ENCODE peak calls at places on chromosomes 16 and 17, in four cellular contexts. H, Y, S and A are unnamed samples.

GRCh38 chr16:53821957-53822625 is 118.1 kb downstream of the FTO start:
- DNase-seq in S (no peak), H (no peak), Y (no peak), A (no peak)

GRCh38 chr16:27721548-27722265 is 171.8 kb downstream of the KATNIP start:
- DNase-seq in Y (no peak), H (peak; percentile 77), S (no peak), A (peak; percentile 78)

GRCh38 chr16:12420661-12421209 is 383.0 kb downstream of the CPPED1 start:
- DNase-seq in H (no peak), S (no peak), Y (no peak), A (no peak)

GRCh38 chr17:17035490-17035889 is 6.8 kb upstream of the MPRIP start:
- DNase-seq in Y (no peak), H (no peak), S (no peak), A (no peak)

GRCh38 chr16:46929378-46930332 is 43.8 kb downstream of the DNAJA2 start:
- DNase-seq in S (peak; percentile 43), Y (peak; percentile 76), H (peak; percentile 56), A (peak; percentile 62)

GRCh38 chr16:85917959-85918358 is 19.0 kb downstream of the IRF8 start:
- DNase-seq in H (no peak), S (no peak), Y (no peak), A (no peak)

GRCh38 chr17:35449371-35449931 is 885 bp upstream of the SLFN13 start:
- DNase-seq in Y (no peak), S (no peak), H (peak; percentile 22), A (peak; percentile 45)

GRCh38 chr16:529012-529575 is 1.6 kb downstream of the CAPN15 start:
- DNase-seq in S (no peak), Y (peak; percentile 59), H (no peak), A (no peak)

GRCh38 chr16:57061084-57061905 is 31.1 kb upstream of the CPNE2 start:
- DNase-seq in H (peak; percentile 76), S (no peak), Y (no peak), A (peak; percentile 79)

GRCh38 chr17:36951390-36951789 is 2.6 kb downstream of the AATF start:
- DNase-seq in S (no peak), Y (no peak), H (no peak), A (no peak)

GRCh38 chr17:15279011-15279477 is 13.9 kb upstream of the PMP22 start:
- DNase-seq in S (no peak), Y (no peak), H (no peak), A (no peak)

GRCh38 chr17:44952946-44953475 is 5.4 kb upstream of the KIF18B start:
- DNase-seq in H (no peak), Y (no peak), S (no peak), A (no peak)

GRCh38 chr16:28873543-28874201 is 4.6 kb upstream of the ATP2A1 start:
- DNase-seq in S (peak; percentile 38), Y (no peak), H (no peak), A (no peak)

GRCh38 chr16:11301645-11302513 is 20.7 kb upstream of the PRM1 start:
- DNase-seq in H (no peak), S (no peak), Y (no peak), A (no peak)

GRCh38 chr17:27563532-27563931 is 67.5 kb upstream of the LGALS9 start:
- DNase-seq in Y (no peak), S (no peak), H (no peak), A (no peak)

GRCh38 chr17:79607941-79608728 is 2.7 kb downstream of the RBFOX3 start:
- DNase-seq in H (no peak), Y (no peak), S (no peak), A (no peak)

GRCh38 chr17:44137891-44138709 is 3.6 kb upstream of the HROB start:
- DNase-seq in H (peak; percentile 63), Y (peak; percentile 76), S (no peak), A (peak; percentile 90)

GRCh38 chr17:55454906-55455474 is 33.4 kb upstream of the MMD start:
- DNase-seq in H (no peak), S (no peak), Y (no peak), A (no peak)

GRCh38 chr16:4319454-4319853 is 3.6 kb downstream of the GLIS2 start:
- DNase-seq in S (peak; percentile 35), Y (no peak), H (no peak), A (peak; percentile 62)

GRCh38 chr17:72266099-72266852 is 145.5 kb downstream of the SOX9 start:
- DNase-seq in Y (no peak), H (no peak), S (no peak), A (no peak)

GRCh38 chr17:79544142-79544914 is 66.5 kb downstream of the RBFOX3 start:
- DNase-seq in H (no peak), S (no peak), Y (no peak), A (no peak)

GRCh38 chr17:18190629-18191028 is 7.0 kb downstream of the ALKBH5 start:
- DNase-seq in H (no peak), S (no peak), Y (no peak), A (no peak)

GRCh38 chr17:33292981-33293867 is at the start of gene ASIC2:
- DNase-seq in Y (no peak), H (no peak), S (no peak), A (no peak)

GRCh38 chr17:78227455-78227916 is 3.9 kb upstream of the TMEM235 start:
- DNase-seq in S (no peak), H (no peak), Y (no peak), A (no peak)

GRCh38 chr16:24729967-24730815 is 740 bp downstream of the TNRC6A start:
- DNase-seq in S (peak; percentile 21), H (peak; percentile 44), Y (peak; percentile 59), A (peak; percentile 33)

GRCh38 chr16:66658143-66658859 is 38.2 kb downstream of the CMTM4 start:
- DNase-seq in H (no peak), S (no peak), Y (no peak), A (no peak)

GRCh38 chr16:49465661-49466528 is 92.3 kb downstream of the C16orf78 start:
- DNase-seq in Y (no peak), H (no peak), S (no peak), A (no peak)

GRCh38 chr17:55612691-55613141 is 101.5 kb upstream of the SMIM36 start:
- DNase-seq in S (no peak), H (no peak), Y (no peak), A (peak; percentile 47)

GRCh38 chr17:17540278-17540906 is 44.2 kb upstream of the RASD1 start:
- DNase-seq in S (no peak), H (no peak), Y (no peak), A (no peak)